ENCODE peak calls at places on chromosome 21, in seven cellular contexts. Y is activated naive CD4-positive, alpha-beta T cell; T is GF-D8; G is ACHN; W is spleen; V is frontal cortex; R is adrenal gland. U is an unnamed sample.

GRCh38 chr21:45617021-45617930 is 26.2 kb upstream of the PCBP3 start:
- DNase-seq in W (peak; percentile 74), R (no peak), G (no peak), Y (no peak), T (no peak), V (no peak), U (no peak)

GRCh38 chr21:33561373-33561772 is 18.5 kb downstream of the SON start:
- DNase-seq in R (no peak), V (no peak), T (no peak), G (peak; percentile 19), W (no peak), Y (no peak), U (no peak)

GRCh38 chr21:38958940-38959685 is 153.4 kb downstream of the ETS2 start:
- DNase-seq in R (peak; percentile 19), W (no peak), Y (no peak), G (peak; percentile 83), T (peak; percentile 12), V (no peak), U (no peak)

GRCh38 chr21:17612023-17612564 is 607 bp downstream of the BTG3 start:
- DNase-seq in Y (peak; percentile 20), T (no peak), W (peak; percentile 87), R (peak; percentile 44), V (no peak), G (peak; percentile 35), U (peak; percentile 13)

GRCh38 chr21:34948157-34948556 is 100.9 kb downstream of the RUNX1 start:
- DNase-seq in R (no peak), G (no peak), T (no peak), V (no peak), Y (no peak), W (no peak), U (no peak)

GRCh38 chr21:9758141-9758540 is 763.2 kb upstream of the TPTE start:
- DNase-seq in Y (no peak), T (no peak), R (no peak), G (no peak), W (no peak), V (no peak), U (no peak)

GRCh38 chr21:42554251-42554937 is 40.7 kb downstream of the SLC37A1 start:
- DNase-seq in T (no peak), G (no peak), V (no peak), R (peak; percentile 46), W (no peak), Y (no peak), U (no peak)

GRCh38 chr21:16468191-16468590 is 738.4 kb downstream of the USP25 start:
- DNase-seq in R (no peak), G (no peak), V (no peak), W (no peak), T (no peak), Y (no peak), U (no peak)

GRCh38 chr21:14046401-14046800 is 164.4 kb downstream of the LIPI start:
- DNase-seq in T (no peak), G (no peak), Y (no peak), R (no peak), W (no peak), V (no peak), U (no peak)

GRCh38 chr21:21897275-21897883 is 899.2 kb downstream of the NCAM2 start:
- DNase-seq in V (no peak), T (no peak), G (no peak), Y (no peak), W (no peak), R (no peak), U (no peak)

GRCh38 chr21:38067086-38067739 is 151.0 kb upstream of the KCNJ6 start:
- DNase-seq in V (no peak), G (no peak), Y (no peak), T (no peak), R (no peak), W (no peak), U (no peak)

GRCh38 chr21:37393030-37393429 is 26.5 kb downstream of the DYRK1A start:
- DNase-seq in Y (no peak), G (no peak), T (no peak), V (no peak), W (no peak), R (no peak), U (no peak)

GRCh38 chr21:38289697-38290096 is 32.9 kb downstream of the KCNJ15 start:
- DNase-seq in T (peak; percentile 97), W (no peak), Y (no peak), R (peak; percentile 59), V (no peak), G (no peak), U (no peak)

GRCh38 chr21:45948576-45949141 is 32.9 kb upstream of the COL6A1 start:
- DNase-seq in V (no peak), Y (no peak), R (no peak), T (no peak), G (no peak), W (no peak), U (no peak)

GRCh38 chr21:45845790-45846130 is 135.8 kb upstream of the COL6A1 start:
- DNase-seq in W (no peak), V (no peak), R (no peak), T (no peak), G (no peak), Y (no peak), U (no peak)

GRCh38 chr21:45990741-45991605 is 9.4 kb downstream of the COL6A1 start:
- DNase-seq in Y (no peak), G (no peak), T (no peak), R (peak; percentile 1), V (no peak), W (peak; percentile 72), U (peak; percentile 15)

GRCh38 chr21:32565856-32566465 is 19.4 kb downstream of the TCP10L start:
- DNase-seq in W (no peak), G (no peak), R (no peak), Y (no peak), V (no peak), T (no peak), U (no peak)

GRCh38 chr21:37263827-37264226 is 3.3 kb downstream of the VPS26C start:
- DNase-seq in T (no peak), G (no peak), R (peak; percentile 87), V (no peak), Y (no peak), W (no peak), U (no peak)

GRCh38 chr21:19468981-19469715 is 1065.6 kb upstream of the TMPRSS15 start:
- DNase-seq in G (no peak), V (no peak), R (no peak), T (no peak), W (no peak), Y (no peak), U (no peak)

GRCh38 chr21:44590311-44590721 is 2.0 kb downstream of the KRTAP10-6 start:
- DNase-seq in W (no peak), T (no peak), R (no peak), G (no peak), V (no peak), Y (no peak), U (no peak)

GRCh38 chr21:38621132-38621531 is 122.9 kb upstream of the ERG start:
- DNase-seq in R (no peak), W (no peak), T (no peak), Y (no peak), V (no peak), G (no peak), U (no peak)

GRCh38 chr21:20856926-20857325 is 141.3 kb upstream of the NCAM2 start:
- DNase-seq in G (no peak), V (no peak), W (no peak), T (no peak), Y (no peak), R (no peak), U (no peak)

GRCh38 chr21:37155216-37155615 is 82.2 kb downstream of the TTC3 start:
- DNase-seq in G (no peak), Y (no peak), T (no peak), V (no peak), R (no peak), W (no peak), U (no peak)

U was measured in 8988T.